ENCODE peak calls at places on chromosomes 6 and 20, in five cellular contexts. F is HepG2, V is astrocyte of the spinal cord, E is tibial nerve, C is fibroblast of pulmonary artery. U is an unnamed sample.

GRCh38 chr6:6004147-6004995 is 2.4 kb downstream of the NRN1 start:
- DNase-seq in F (no peak), V (peak), E (no peak), C (peak), U (no peak)

GRCh38 chr6:154276810-154277577 is 79.6 kb downstream of the IPCEF1 start:
- DNase-seq in F (peak), V (peak), E (no peak), C (peak), U (no peak)

GRCh38 chr20:53492212-53492611 is 101.4 kb downstream of the ZNF217 start:
- DNase-seq in F (peak), V (no peak), E (no peak), C (peak), U (no peak)

GRCh38 chr6:16322666-16323312 is 84.4 kb downstream of the GMPR start:
- DNase-seq in F (no peak), V (peak), E (no peak), C (peak), U (peak)

GRCh38 chr6:44489912-44490604 is 102.6 kb downstream of the CDC5L start:
- DNase-seq in F (no peak), V (peak), E (no peak), C (peak), U (no peak)

GRCh38 chr6:32116674-32117073 is 7.5 kb upstream of the TNXB start:
- DNase-seq in F (peak), V (no peak), E (no peak), C (no peak), U (no peak)

GRCh38 chr20:44719841-44720240 is 4.7 kb downstream of the CCN5 start:
- DNase-seq in F (no peak), V (no peak), E (no peak), C (no peak), U (no peak)

GRCh38 chr20:38806855-38807655 is 1.6 kb downstream of the PPP1R16B start:
- DNase-seq in F (no peak), V (no peak), E (no peak), C (no peak), U (no peak)

GRCh38 chr6:53979468-53980067 is 131.7 kb upstream of the MLIP start:
- DNase-seq in F (peak), V (peak), E (no peak), C (peak), U (no peak)

GRCh38 chr20:56924316-56924975 is 295.3 kb downstream of the TFAP2C start:
- DNase-seq in F (no peak), V (peak), E (no peak), C (no peak), U (no peak)

GRCh38 chr6:4774715-4775590 is 1.3 kb upstream of the CDYL start:
- DNase-seq in F (no peak), V (no peak), E (no peak), C (no peak), U (peak)

GRCh38 chr6:68226460-68226859 is 408.6 kb upstream of the ADGRB3 start:
- DNase-seq in F (no peak), V (peak), E (no peak), C (peak), U (no peak)

GRCh38 chr6:19715166-19715558 is 122.0 kb upstream of the ID4 start:
- DNase-seq in F (no peak), V (no peak), E (no peak), C (no peak), U (no peak)

GRCh38 chr20:63043348-63044203 is 36.8 kb upstream of the BHLHE23 start:
- DNase-seq in F (no peak), V (no peak), E (no peak), C (no peak), U (peak)

GRCh38 chr6:157823001-157823522 is at the start of gene SNX9:
- DNase-seq in F (peak), V (peak), E (peak), C (peak), U (peak)

GRCh38 chr6:155491421-155491820 is 35.8 kb upstream of the NOX3 start:
- DNase-seq in F (peak), V (no peak), E (no peak), C (no peak), U (no peak)

GRCh38 chr6:156387472-156387871 is 389.7 kb upstream of the ARID1B start:
- DNase-seq in F (no peak), V (no peak), E (no peak), C (no peak), U (no peak)

GRCh38 chr6:137731960-137732616 is 135.0 kb upstream of the TNFAIP3 start:
- DNase-seq in F (peak), V (peak), E (no peak), C (peak), U (no peak)

GRCh38 chr6:83071023-83071422 is 3.6 kb downstream of the DOP1A start:
- DNase-seq in F (no peak), V (no peak), E (no peak), C (peak), U (no peak)

GRCh38 chr6:83065511-83066192 is at the start of gene UBE3D:
- DNase-seq in F (peak), V (peak), E (peak), C (peak), U (peak)

GRCh38 chr6:83069633-83070032 is 2.2 kb downstream of the DOP1A start:
- DNase-seq in F (no peak), V (no peak), E (no peak), C (no peak), U (no peak)

GRCh38 chr6:83067448-83068413 is at the start of gene DOP1A:
- DNase-seq in F (peak), V (peak), E (peak), C (peak), U (peak)

GRCh38 chr6:83068628-83069027 is 1.2 kb downstream of the DOP1A start:
- DNase-seq in F (no peak), V (no peak), E (no peak), C (no peak), U (no peak)
- H3K4me3 ChIP-seq in F (peak), V (peak), E (peak), C (peak), U (peak)

GRCh38 chr20:39813190-39813829 is 851.2 kb downstream of the DHX35 start:
- DNase-seq in F (no peak), V (no peak), E (no peak), C (no peak), U (no peak)
- H3K4me3 ChIP-seq in F (no peak), V (no peak), E (no peak), C (no peak), U (no peak)

DNA sequence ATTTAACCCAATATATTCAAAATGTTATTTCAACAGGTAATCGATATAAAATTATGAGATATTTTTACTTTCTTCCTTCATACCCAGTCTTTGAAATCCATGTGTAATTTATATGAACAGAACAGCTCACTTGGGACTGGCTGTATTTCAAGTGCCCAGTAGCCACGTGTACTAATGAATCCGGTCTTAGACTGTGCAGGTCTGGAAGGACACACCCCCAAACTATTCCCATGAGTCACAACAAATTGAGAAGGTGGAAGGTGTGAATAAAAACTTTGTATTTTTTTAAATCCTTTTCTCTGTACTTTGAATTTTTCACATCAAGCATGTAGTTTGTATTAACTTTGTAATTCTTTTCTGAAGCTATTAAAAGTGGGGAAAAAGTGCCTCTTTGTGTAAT is 2.8 kb downstream of the UNC5CL start:
- DNase-seq in F (no peak), V (no peak), E (no peak), C (no peak), U (no peak)
- H3K4me3 ChIP-seq in F (no peak), V (no peak), E (no peak), C (no peak), U (no peak)

DNA sequence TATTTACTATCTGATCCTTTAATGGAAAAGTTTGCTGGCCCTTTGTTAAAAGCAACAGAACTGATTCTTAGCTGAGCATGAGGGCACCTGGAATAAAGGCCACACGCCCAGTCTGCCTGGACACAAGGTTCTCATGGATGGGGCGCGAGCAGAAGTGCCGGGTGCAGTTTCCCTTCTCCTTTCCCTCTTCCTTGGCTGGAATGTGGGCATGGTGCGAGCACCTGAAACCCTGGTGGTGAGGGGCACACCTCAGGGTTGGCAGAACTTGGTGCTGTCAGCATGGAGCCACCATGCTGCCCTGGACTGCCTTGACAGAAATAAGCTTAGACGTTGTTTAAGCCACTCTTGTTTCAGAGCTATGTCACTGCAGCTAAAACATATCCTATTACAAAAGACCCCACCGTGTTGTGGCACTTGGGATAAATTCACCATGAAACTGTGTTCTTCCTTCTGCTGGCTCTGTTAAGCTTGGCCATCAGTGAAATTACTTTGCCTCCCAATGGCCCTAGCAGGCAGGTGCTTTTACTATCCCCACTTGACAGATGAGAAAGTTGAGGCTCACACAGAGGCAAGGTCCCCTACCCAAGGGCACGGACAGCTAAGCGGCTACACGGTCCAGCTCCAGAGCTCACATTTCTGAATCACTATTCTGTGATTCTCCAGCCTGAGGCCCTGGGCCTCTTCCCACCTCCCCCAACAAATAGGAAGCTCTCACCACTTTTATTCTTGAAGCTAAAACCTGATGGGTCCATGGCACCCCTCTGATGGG is 115.9 kb downstream of the PREX1 start:
- DNase-seq in F (no peak), V (no peak), E (no peak), C (no peak), U (no peak)
- H3K4me3 ChIP-seq in F (no peak), V (no peak), E (no peak), C (no peak), U (no peak)

GRCh38 chr6:110140650-110141049 is 38.8 kb downstream of the WASF1 start:
- DNase-seq in F (no peak), V (peak), E (no peak), C (peak), U (no peak)
- H3K4me3 ChIP-seq in F (no peak), V (no peak), E (no peak), C (no peak), U (no peak)

DNA sequence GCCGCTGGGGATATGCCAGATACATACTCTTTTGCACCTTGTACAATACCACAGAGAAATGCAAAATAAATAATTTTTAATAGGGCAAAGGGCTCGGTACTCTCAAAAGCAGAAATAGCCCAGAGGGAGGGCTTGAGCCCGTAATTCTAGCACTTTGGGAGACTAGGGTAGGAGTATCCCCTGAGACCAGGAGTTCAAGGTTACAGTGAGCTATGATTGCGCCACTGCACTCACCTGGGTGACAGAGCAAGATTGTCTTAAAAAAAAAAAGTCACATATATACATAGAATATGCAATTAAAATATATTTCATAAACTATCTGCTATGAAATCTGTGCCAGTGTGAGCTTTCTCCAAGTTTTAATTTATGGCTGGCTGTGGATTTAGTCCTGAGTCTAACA is 818 bp upstream of the TRMT11 start:
- DNase-seq in F (peak), V (no peak), E (no peak), C (no peak), U (no peak)
- H3K4me3 ChIP-seq in F (peak), V (peak), E (no peak), C (peak), U (peak)

GRCh38 chr20:50333131-50333530 is 142.5 kb downstream of the CEBPB start:
- DNase-seq in F (no peak), V (no peak), E (no peak), C (no peak), U (no peak)

GRCh38 chr20:50333856-50334255 is 143.2 kb downstream of the CEBPB start:
- DNase-seq in F (no peak), V (peak), E (no peak), C (peak), U (no peak)

GRCh38 chr20:50335866-50336265 is 145.2 kb downstream of the CEBPB start:
- DNase-seq in F (no peak), V (no peak), E (no peak), C (no peak), U (no peak)

GRCh38 chr20:50336631-50337030 is 146.0 kb downstream of the CEBPB start:
- DNase-seq in F (no peak), V (no peak), E (no peak), C (no peak), U (no peak)

DNA sequence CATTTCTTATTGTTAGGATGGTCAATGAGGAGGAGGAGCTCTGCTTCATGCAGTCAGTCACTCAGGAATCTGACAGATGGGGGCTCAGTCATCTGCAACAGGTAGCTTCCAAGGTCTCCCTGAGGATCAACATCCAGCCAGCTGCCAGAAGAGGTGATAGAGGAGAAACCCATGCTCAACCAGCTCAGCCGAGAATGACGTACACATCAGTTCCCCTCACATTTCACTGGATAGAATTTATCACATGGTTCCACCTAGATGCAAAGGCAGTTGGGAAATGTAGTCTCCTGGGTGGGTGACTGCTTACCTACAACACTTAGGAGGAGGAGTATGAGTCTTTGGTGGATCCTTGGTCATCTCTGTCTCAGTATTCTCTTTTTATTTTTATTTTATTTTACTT is 144.5 kb downstream of the CEBPB start:
- DNase-seq in F (peak), V (no peak), E (no peak), C (no peak), U (no peak)
- H3K4me3 ChIP-seq in F (no peak), V (no peak), E (no peak), C (no peak), U (no peak)

U was measured in left ventricle myocardium inferior.